ENCODE peak calls at places on chromosomes 2 and 18, in six cellular contexts. H is CD8-positive, alpha-beta T cell; K is left ventricle myocardium inferior; Q is fibroblast of the aortic adventitia; L is fibroblast of lung; S is right atrium auricular region. P is an unnamed sample.

GRCh38 chr2:36351291-36352023 is 4.1 kb upstream of the CRIM1 start:
- DNase-seq in H (no peak), K (no peak), Q (no peak), L (no peak), S (no peak), P (no peak)

GRCh38 chr18:23317975-23318675 is 135.0 kb upstream of the RIOK3 start:
- DNase-seq in H (no peak), K (no peak), Q (peak), L (no peak), S (no peak), P (no peak)

GRCh38 chr2:106869512-106870276 is 16.3 kb downstream of the ST6GAL2 start:
- DNase-seq in H (no peak), K (no peak), Q (no peak), L (no peak), S (no peak), P (no peak)

GRCh38 chr2:150188177-150188576 is 299.3 kb downstream of the RND3 start:
- DNase-seq in H (no peak), K (no peak), Q (peak), L (no peak), S (no peak), P (no peak)

GRCh38 chr2:122019729-122020128 is 264.3 kb downstream of the TSN start:
- DNase-seq in H (no peak), K (no peak), Q (no peak), L (no peak), S (no peak), P (no peak)

GRCh38 chr2:7701807-7702206 is 784.6 kb downstream of the RNF144A start:
- DNase-seq in H (no peak), K (no peak), Q (no peak), L (no peak), S (no peak), P (no peak)

GRCh38 chr2:71001592-71002570 is 7.2 kb upstream of the TEX261 start:
- DNase-seq in H (no peak), K (no peak), Q (no peak), L (no peak), S (no peak), P (no peak)

GRCh38 chr2:222399038-222399783 is 25.1 kb upstream of the SGPP2 start:
- DNase-seq in H (no peak), K (no peak), Q (no peak), L (no peak), S (no peak), P (no peak)

GRCh38 chr18:49755489-49755888 is 57.8 kb downstream of the ACAA2 start:
- DNase-seq in H (no peak), K (no peak), Q (no peak), L (no peak), S (no peak), P (no peak)

GRCh38 chr2:20619624-20620024 is 31.3 kb downstream of the HS1BP3 start:
- DNase-seq in H (no peak), K (peak), Q (no peak), L (no peak), S (no peak), P (peak)

GRCh38 chr18:13611058-13611615 is 115.2 kb downstream of the FAM210A start:
- DNase-seq in H (no peak), K (peak), Q (peak), L (peak), S (peak), P (peak)

GRCh38 chr2:204535764-204536163 is 9.5 kb upstream of the PARD3B start:
- DNase-seq in H (no peak), K (no peak), Q (no peak), L (no peak), S (no peak), P (no peak)

GRCh38 chr18:58615150-58616132 is 13.4 kb downstream of the ALPK2 start:
- DNase-seq in H (peak), K (no peak), Q (no peak), L (no peak), S (no peak), P (no peak)

GRCh38 chr2:78070693-78071092 is 548.5 kb upstream of the LRRTM4 start:
- DNase-seq in H (no peak), K (no peak), Q (no peak), L (no peak), S (no peak), P (no peak)

GRCh38 chr2:29165362-29166236 is 50.4 kb downstream of the CLIP4 start:
- DNase-seq in H (no peak), K (no peak), Q (peak), L (peak), S (no peak), P (no peak)

GRCh38 chr2:189421644-189422043 is 19.6 kb upstream of the WDR75 start:
- DNase-seq in H (no peak), K (no peak), Q (peak), L (peak), S (no peak), P (no peak)

GRCh38 chr2:27720004-27720551 is 51.4 kb upstream of the MRPL33 start:
- DNase-seq in H (no peak), K (no peak), Q (peak), L (peak), S (no peak), P (no peak)

GRCh38 chr2:146853741-146854444 is 990.9 kb upstream of the ACVR2A start:
- DNase-seq in H (no peak), K (no peak), Q (peak), L (peak), S (no peak), P (no peak)

GRCh38 chr2:160042054-160042453 is 20.4 kb downstream of the PLA2R1 start:
- DNase-seq in H (no peak), K (no peak), Q (no peak), L (no peak), S (no peak), P (no peak)

GRCh38 chr2:170446078-170446477 is 268.1 kb downstream of the MYO3B start:
- DNase-seq in H (no peak), K (no peak), Q (no peak), L (no peak), S (no peak), P (no peak)

GRCh38 chr2:43509886-43510285 is 86.0 kb downstream of the THADA start:
- DNase-seq in H (no peak), K (no peak), Q (no peak), L (no peak), S (no peak), P (no peak)

GRCh38 chr2:179428659-179429058 is 164.0 kb upstream of the SESTD1 start:
- DNase-seq in H (no peak), K (no peak), Q (no peak), L (no peak), S (no peak), P (no peak)
- H3K4me3 ChIP-seq in H (no peak), K (peak), Q (no peak), L (no peak), S (no peak), P (peak)

GRCh38 chr2:136917281-136917680 is 151.9 kb downstream of the THSD7B start:
- DNase-seq in H (no peak), K (no peak), Q (no peak), L (no peak), S (no peak), P (no peak)
- H3K4me3 ChIP-seq in H (no peak), K (no peak), Q (no peak), L (no peak), S (no peak), P (no peak)

GRCh38 chr2:144505245-144505801 is 14.6 kb downstream of the ZEB2 start:
- DNase-seq in H (no peak), K (no peak), Q (peak), L (peak), S (no peak), P (no peak)

GRCh38 chr2:144509548-144510205 is 10.2 kb downstream of the ZEB2 start:
- DNase-seq in H (no peak), K (no peak), Q (peak), L (peak), S (no peak), P (no peak)

GRCh38 chr2:144508162-144508765 is 11.7 kb downstream of the ZEB2 start:
- DNase-seq in H (no peak), K (no peak), Q (peak), L (peak), S (no peak), P (no peak)

GRCh38 chr2:144509001-144509545 is 10.8 kb downstream of the ZEB2 start:
- DNase-seq in H (no peak), K (no peak), Q (peak), L (peak), S (no peak), P (no peak)

GRCh38 chr2:144507441-144508161 is 12.3 kb downstream of the ZEB2 start:
- DNase-seq in H (no peak), K (no peak), Q (peak), L (peak), S (no peak), P (no peak)
- H3K4me3 ChIP-seq in H (no peak), K (peak), Q (peak), L (peak), S (peak), P (peak)

GRCh38 chr2:241901500-241902351 is 32.2 kb downstream of the RTP5 start:
- DNase-seq in H (no peak), K (no peak), Q (peak), L (peak), S (no peak), P (peak)
- H3K4me3 ChIP-seq in H (no peak), K (peak), Q (peak), L (peak), S (no peak), P (peak)

DNA sequence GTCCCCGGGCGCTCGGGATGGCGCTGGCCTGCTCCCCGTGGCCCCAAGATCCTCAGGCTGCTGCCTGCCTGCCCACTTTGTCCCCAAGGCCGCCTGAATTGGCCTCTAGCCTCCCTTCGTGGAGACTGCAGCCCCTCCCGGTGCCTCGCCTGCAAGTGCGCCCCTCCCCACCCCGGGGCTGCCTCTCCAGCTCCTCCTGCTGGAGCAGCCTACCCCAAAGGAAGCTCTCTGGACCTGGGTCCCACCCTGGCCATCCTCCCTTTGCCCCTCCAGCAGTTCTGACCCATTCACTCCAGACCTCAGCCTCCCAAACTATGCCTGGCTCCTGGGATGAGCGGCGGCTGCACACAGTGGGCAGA is 6.2 kb downstream of the ESPNL start:
- DNase-seq in H (no peak), K (no peak), Q (no peak), L (no peak), S (no peak), P (no peak)
- H3K4me3 ChIP-seq in H (no peak), K (no peak), Q (no peak), L (no peak), S (no peak), P (no peak)

GRCh38 chr2:66433945-66434678 is 813 bp upstream of the MEIS1 start:
- DNase-seq in H (no peak), K (peak), Q (peak), L (peak), S (no peak), P (no peak)

GRCh38 chr2:66433695-66433944 is 1.3 kb upstream of the MEIS1 start:
- DNase-seq in H (no peak), K (no peak), Q (no peak), L (no peak), S (no peak), P (no peak)

GRCh38 chr2:66435549-66435875 is 587 bp downstream of the MEIS1 start:
- DNase-seq in H (no peak), K (no peak), Q (no peak), L (no peak), S (no peak), P (no peak)

GRCh38 chr2:66435963-66436362 is 1.0 kb downstream of the MEIS1 start:
- DNase-seq in H (no peak), K (no peak), Q (no peak), L (no peak), S (no peak), P (no peak)

GRCh38 chr2:66434679-66435548 is at the start of gene MEIS1:
- DNase-seq in H (no peak), K (peak), Q (peak), L (peak), S (peak), P (peak)
- H3K4me3 ChIP-seq in H (peak), K (peak), Q (peak), L (peak), S (peak), P (peak)

DNA sequence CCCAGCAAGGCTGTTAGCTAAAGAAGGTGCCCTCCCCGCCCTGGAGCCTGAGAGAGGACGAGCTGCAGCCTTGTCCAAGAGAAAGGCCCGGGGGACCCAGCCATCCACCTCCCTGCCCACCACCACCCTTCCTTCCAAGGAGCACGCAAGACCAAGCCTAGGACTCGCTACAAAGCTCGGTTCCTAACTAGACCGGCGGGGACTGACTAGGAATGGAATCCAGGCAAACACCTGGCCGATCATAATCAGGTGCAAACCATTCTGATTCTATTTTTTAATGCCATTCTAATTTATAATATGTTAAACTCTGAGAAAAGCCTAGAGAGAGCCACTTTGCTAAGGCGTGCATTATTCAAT is 19.7 kb upstream of the TUBB6 start:
- DNase-seq in H (no peak), K (no peak), Q (no peak), L (no peak), S (no peak), P (peak)
- H3K4me3 ChIP-seq in H (no peak), K (peak), Q (peak), L (peak), S (peak), P (peak)

DNA sequence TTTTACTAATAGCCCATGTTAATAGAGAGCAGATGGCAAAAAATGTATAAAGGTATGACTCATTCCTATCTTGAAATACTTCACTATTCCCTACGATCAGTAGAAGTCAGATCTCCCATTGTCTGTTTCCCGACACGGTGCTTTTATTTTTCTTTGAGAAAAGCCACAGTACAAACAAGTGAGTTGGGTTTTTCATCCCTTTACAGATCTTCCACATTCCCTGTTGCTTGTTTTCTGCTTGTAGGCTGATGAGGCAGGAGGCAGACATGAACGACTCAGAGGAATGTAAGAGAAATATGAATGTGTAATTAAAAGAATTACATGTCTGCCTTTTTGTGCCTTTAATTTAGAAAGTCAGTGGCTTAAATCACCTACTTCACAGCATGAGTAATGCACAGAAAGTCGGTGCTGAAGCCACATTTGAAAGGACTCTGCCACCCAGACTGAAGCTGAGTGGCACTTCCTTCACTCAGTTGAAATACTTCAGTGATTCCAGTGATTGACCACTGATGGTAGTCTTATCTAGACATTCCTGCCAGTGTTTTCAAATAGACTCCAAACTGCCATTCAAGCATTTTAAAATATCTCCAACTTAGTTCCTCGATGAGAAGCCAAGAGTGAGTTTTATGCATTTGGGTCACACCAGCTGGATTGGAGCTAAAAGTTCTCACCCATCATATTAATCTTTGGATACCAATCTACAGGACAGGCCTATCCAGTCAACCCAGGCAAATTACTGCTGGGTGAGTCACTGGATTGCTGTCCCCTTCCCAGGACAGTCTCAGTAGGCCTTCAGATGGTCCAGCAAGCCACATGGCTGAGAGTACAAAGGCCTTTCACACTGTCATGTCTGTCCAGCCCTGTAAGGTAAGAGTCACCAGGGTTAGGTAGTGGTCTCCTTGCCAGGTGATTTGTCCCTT is 79.0 kb downstream of the COLEC12 start:
- DNase-seq in H (no peak), K (no peak), Q (peak), L (peak), S (no peak), P (no peak)
- H3K4me3 ChIP-seq in H (no peak), K (no peak), Q (no peak), L (no peak), S (no peak), P (no peak)

GRCh38 chr2:58595714-58596113 is 354.6 kb upstream of the FANCL start:
- DNase-seq in H (no peak), K (no peak), Q (no peak), L (peak), S (no peak), P (no peak)
- H3K4me3 ChIP-seq in H (no peak), K (no peak), Q (no peak), L (no peak), S (no peak), P (no peak)

DNA sequence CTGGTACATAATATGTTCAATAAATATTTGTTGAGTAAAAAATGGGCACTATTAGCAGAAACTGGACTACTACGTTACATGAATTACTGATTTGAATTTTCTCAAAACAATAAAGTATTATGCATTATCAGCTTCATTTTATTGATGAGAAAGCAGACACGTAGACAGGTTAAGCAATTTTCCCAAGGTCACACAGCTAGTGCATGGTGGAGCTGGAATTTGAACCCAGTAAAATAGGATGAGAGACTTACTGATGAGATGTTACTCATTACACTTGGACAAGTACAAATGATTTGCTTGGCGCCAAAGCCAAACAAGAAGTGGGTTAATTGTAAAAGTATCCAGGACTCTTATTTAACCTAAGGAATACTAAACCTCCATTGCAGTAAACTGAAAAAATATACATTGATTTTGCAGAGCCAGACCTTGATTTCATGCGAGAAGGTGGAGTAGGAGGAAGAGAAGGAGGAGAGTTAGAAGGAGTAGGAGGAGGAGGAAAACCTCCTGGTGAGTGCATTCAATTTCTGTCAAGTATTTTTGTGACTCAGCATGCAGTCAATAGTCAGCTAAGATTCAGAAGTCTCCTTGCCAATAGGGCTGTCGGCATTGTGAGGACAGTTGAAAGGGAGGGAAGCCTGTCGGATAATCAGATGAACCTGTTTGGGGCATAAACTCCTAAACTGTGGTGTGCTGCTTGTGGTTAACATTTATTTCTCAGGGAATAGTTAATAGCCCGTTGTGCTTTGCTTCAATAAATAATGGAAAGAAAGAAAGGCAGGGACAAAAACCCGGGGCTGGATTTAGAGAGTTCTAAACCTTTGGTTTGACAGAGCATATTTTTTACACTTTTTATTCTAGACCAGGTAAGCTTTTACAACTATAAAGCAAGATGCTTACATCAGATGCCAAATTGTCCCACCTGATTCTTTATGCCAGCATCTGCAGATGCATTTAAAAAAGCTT is 77.1 kb upstream of the TACR1 start:
- DNase-seq in H (no peak), K (no peak), Q (peak), L (peak), S (no peak), P (no peak)
- H3K4me3 ChIP-seq in H (no peak), K (no peak), Q (peak), L (no peak), S (no peak), P (no peak)

P was measured in coronary artery.